ENCODE peak calls at places on chromosomes 11 and 22, in five cellular contexts. One of them, this sample, is unnamed. For H3K36me3, the result is how much of the 10 kb centered on the place peaks cover.

GRCh38 chr11:69463181-69463891 is 18.1 kb upstream of the LINC01488 start:
- DNase-seq in uterus: no peak
- DNase-seq in stomach: no peak
- DNase-seq in transverse colon: no peak
- DNase-seq in sigmoid colon: no peak
- DNase-seq in this sample: no peak

GRCh38 chr11:112734207-112734606 is 227.0 kb upstream of the NCAM1 start:
- DNase-seq in uterus: no peak
- DNase-seq in stomach: peak
- DNase-seq in transverse colon: no peak
- DNase-seq in sigmoid colon: no peak
- DNase-seq in this sample: no peak

GRCh38 chr11:124633355-124633754 is 10.7 kb downstream of the TBRG1 start:
- DNase-seq in uterus: no peak
- DNase-seq in stomach: no peak
- DNase-seq in transverse colon: no peak
- DNase-seq in sigmoid colon: no peak
- DNase-seq in this sample: no peak

GRCh38 chr11:125165111-125165663 is 636 bp downstream of the PKNOX2 start:
- DNase-seq in uterus: no peak
- DNase-seq in stomach: peak
- DNase-seq in transverse colon: no peak
- DNase-seq in sigmoid colon: peak
- DNase-seq in this sample: no peak

GRCh38 chr22:44891791-44892190 is 118.0 kb downstream of the PHF21B start:
- DNase-seq in uterus: no peak
- DNase-seq in stomach: no peak
- DNase-seq in transverse colon: no peak
- DNase-seq in sigmoid colon: no peak
- DNase-seq in this sample: no peak

GRCh38 chr11:130549393-130549999 is 101.1 kb downstream of the ADAMTS15 start:
- DNase-seq in uterus: no peak
- DNase-seq in stomach: no peak
- DNase-seq in transverse colon: no peak
- DNase-seq in sigmoid colon: no peak
- DNase-seq in this sample: no peak

GRCh38 chr11:125315088-125315740 is 150.7 kb downstream of the PKNOX2 start:
- DNase-seq in uterus: peak
- DNase-seq in stomach: peak
- DNase-seq in transverse colon: no peak
- DNase-seq in sigmoid colon: peak
- DNase-seq in this sample: peak

GRCh38 chr11:67572747-67573419 is 10.7 kb upstream of the GSTP1 start:
- DNase-seq in uterus: peak
- DNase-seq in stomach: peak
- DNase-seq in transverse colon: peak
- DNase-seq in sigmoid colon: peak
- DNase-seq in this sample: peak

GRCh38 chr11:106070606-106071005 is 6.5 kb downstream of the KBTBD3 start:
- DNase-seq in uterus: no peak
- DNase-seq in stomach: no peak
- DNase-seq in transverse colon: no peak
- DNase-seq in sigmoid colon: no peak
- DNase-seq in this sample: no peak

GRCh38 chr11:132888226-132888625 is 644.1 kb downstream of the OPCML start:
- DNase-seq in uterus: no peak
- DNase-seq in stomach: no peak
- DNase-seq in transverse colon: no peak
- DNase-seq in sigmoid colon: no peak
- DNase-seq in this sample: no peak

GRCh38 chr11:18132341-18132740 is at the start of gene MRGPRX3:
- DNase-seq in uterus: no peak
- DNase-seq in stomach: no peak
- DNase-seq in transverse colon: no peak
- DNase-seq in sigmoid colon: no peak
- DNase-seq in this sample: no peak

GRCh38 chr11:80285076-80285790 is 844.4 kb upstream of the TENM4 start:
- DNase-seq in uterus: no peak
- DNase-seq in stomach: no peak
- DNase-seq in transverse colon: no peak
- DNase-seq in sigmoid colon: no peak
- DNase-seq in this sample: no peak

GRCh38 chr11:117096973-117097566 is 1.2 kb downstream of the SIK3 start:
- DNase-seq in uterus: no peak
- DNase-seq in stomach: no peak
- DNase-seq in transverse colon: no peak
- DNase-seq in sigmoid colon: no peak
- DNase-seq in this sample: no peak

DNA sequence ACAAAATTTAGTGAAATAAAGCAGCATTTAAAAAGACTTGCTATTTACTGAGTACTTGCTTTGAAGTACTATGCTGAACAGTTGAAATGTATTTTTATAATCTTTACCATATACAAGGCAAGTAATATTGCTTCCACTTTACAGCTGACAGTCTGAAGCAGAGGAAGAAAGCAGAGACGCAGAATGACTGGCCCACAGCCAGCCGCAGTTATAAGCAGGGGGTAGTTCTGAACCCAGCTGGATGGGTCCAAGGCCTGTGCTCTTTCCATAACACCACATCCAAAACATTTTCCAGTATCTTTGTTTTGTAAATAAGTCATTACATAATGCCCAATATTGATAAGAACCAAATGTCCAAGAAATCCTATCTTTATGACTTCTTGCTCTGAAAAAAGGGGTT is 24.0 kb upstream of the YPEL1 start:
- DNase-seq in uterus: no peak
- DNase-seq in stomach: no peak
- DNase-seq in transverse colon: no peak
- DNase-seq in sigmoid colon: no peak
- DNase-seq in this sample: no peak
- H3K27ac ChIP-seq in uterus: no peak
- H3K27ac ChIP-seq in stomach: no peak
- H3K27ac ChIP-seq in transverse colon: no peak
- H3K27ac ChIP-seq in sigmoid colon: no peak
- H3K27ac ChIP-seq in this sample: no peak

DNA sequence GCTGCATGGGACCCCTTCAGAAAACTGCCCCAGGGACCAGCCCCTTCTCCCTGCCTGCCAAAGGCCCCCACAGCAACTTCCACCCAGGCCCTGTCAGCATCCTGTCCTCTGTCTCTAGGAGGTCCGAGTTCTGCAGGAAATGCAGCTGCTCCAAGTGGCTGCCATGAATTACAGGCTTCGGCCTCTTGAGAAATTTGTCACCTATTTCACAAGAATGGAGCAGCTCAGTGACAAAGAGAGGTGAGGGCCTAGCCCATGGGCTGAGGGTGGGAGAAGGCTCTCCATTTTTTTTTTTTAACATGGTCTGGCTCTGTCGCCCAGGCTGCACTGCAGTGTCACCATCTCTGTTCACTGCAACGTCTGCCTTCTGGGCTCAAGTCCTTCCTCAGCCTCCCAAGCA is 7.3 kb downstream of the RGL4 start:
- DNase-seq in uterus: no peak
- DNase-seq in stomach: no peak
- DNase-seq in transverse colon: no peak
- DNase-seq in sigmoid colon: no peak
- DNase-seq in this sample: no peak
- H3K36me3 ChIP-seq in uterus: under half
- H3K36me3 ChIP-seq in stomach: half or more
- H3K36me3 ChIP-seq in transverse colon: under half
- H3K36me3 ChIP-seq in sigmoid colon: under half
- H3K36me3 ChIP-seq in this sample: under half

GRCh38 chr22:48491451-48491941 is 1336.2 kb downstream of the BRD1 start:
- DNase-seq in uterus: peak
- DNase-seq in stomach: no peak
- DNase-seq in transverse colon: no peak
- DNase-seq in sigmoid colon: peak
- DNase-seq in this sample: no peak
- H3K4me3 ChIP-seq in uterus: no peak
- H3K4me3 ChIP-seq in stomach: no peak
- H3K4me3 ChIP-seq in transverse colon: no peak
- H3K4me3 ChIP-seq in sigmoid colon: no peak
- H3K4me3 ChIP-seq in this sample: no peak

GRCh38 chr11:57073121-57073520 is 84.4 kb downstream of the OR5AK2 start:
- DNase-seq in uterus: no peak
- DNase-seq in stomach: no peak
- DNase-seq in transverse colon: no peak
- DNase-seq in sigmoid colon: no peak
- DNase-seq in this sample: no peak
- H3K27ac ChIP-seq in uterus: no peak
- H3K27ac ChIP-seq in stomach: no peak
- H3K27ac ChIP-seq in transverse colon: no peak
- H3K27ac ChIP-seq in sigmoid colon: no peak
- H3K27ac ChIP-seq in this sample: no peak

DNA sequence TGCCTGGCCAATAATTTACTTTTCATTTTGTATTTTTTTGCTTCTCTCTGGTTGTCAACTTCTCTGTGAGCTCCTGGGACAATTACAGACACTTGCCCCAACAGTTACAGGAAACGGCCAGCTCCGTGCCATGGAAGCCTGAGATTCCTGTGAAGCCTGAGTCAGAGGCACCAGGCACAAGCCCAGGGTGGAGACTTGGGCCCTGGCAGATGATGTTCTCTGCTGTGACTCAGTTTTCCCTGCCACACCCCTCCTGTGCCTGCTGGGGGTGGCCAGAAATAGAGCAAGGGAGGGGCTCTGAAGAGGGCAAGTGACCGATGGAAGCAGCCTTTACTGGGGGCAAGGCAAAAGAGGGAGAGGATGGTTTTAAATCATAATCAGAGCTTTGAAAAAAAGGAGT is 4.9 kb downstream of the ATP5MGL start:
- DNase-seq in uterus: peak
- DNase-seq in stomach: peak
- DNase-seq in transverse colon: peak
- DNase-seq in sigmoid colon: peak
- DNase-seq in this sample: peak
- H3K36me3 ChIP-seq in uterus: under half
- H3K36me3 ChIP-seq in stomach: half or more
- H3K36me3 ChIP-seq in transverse colon: under half
- H3K36me3 ChIP-seq in sigmoid colon: under half
- H3K36me3 ChIP-seq in this sample: under half

DNA sequence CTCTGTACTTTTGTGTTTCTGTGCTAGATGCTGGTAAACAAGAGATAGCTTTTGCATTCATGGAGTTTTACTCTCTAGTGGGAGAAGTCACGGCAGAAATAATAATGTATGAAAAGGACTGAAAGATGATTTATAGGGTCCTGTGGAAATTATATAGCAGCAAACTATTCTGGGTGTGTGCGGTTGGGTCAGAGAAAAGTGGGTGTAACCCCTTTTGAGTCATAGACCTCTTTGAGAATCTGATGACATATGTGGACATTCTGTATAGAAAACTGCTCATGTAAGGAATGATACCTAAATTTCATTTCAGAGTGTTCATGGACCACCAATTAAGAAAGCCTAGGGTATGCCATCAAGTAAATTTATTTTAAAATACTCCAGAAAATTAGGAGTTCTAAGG is 54.4 kb downstream of the TMEM135 start:
- DNase-seq in uterus: no peak
- DNase-seq in stomach: no peak
- DNase-seq in transverse colon: no peak
- DNase-seq in sigmoid colon: no peak
- DNase-seq in this sample: no peak
- H3K4me3 ChIP-seq in uterus: no peak
- H3K4me3 ChIP-seq in stomach: no peak
- H3K4me3 ChIP-seq in transverse colon: no peak
- H3K4me3 ChIP-seq in sigmoid colon: no peak
- H3K4me3 ChIP-seq in this sample: no peak

GRCh38 chr11:73315288-73316020 is 7.4 kb downstream of the ARHGEF17 start:
- DNase-seq in uterus: peak
- DNase-seq in stomach: no peak
- DNase-seq in transverse colon: no peak
- DNase-seq in sigmoid colon: peak
- DNase-seq in this sample: no peak

GRCh38 chr11:73316422-73316821 is 8.3 kb downstream of the ARHGEF17 start:
- DNase-seq in uterus: no peak
- DNase-seq in stomach: no peak
- DNase-seq in transverse colon: no peak
- DNase-seq in sigmoid colon: no peak
- DNase-seq in this sample: no peak

GRCh38 chr11:73313652-73314051 is 5.6 kb downstream of the ARHGEF17 start:
- DNase-seq in uterus: no peak
- DNase-seq in stomach: no peak
- DNase-seq in transverse colon: no peak
- DNase-seq in sigmoid colon: no peak
- DNase-seq in this sample: no peak

GRCh38 chr11:73312806-73313403 is 4.8 kb downstream of the ARHGEF17 start:
- DNase-seq in uterus: peak
- DNase-seq in stomach: no peak
- DNase-seq in transverse colon: no peak
- DNase-seq in sigmoid colon: peak
- DNase-seq in this sample: no peak

DNA sequence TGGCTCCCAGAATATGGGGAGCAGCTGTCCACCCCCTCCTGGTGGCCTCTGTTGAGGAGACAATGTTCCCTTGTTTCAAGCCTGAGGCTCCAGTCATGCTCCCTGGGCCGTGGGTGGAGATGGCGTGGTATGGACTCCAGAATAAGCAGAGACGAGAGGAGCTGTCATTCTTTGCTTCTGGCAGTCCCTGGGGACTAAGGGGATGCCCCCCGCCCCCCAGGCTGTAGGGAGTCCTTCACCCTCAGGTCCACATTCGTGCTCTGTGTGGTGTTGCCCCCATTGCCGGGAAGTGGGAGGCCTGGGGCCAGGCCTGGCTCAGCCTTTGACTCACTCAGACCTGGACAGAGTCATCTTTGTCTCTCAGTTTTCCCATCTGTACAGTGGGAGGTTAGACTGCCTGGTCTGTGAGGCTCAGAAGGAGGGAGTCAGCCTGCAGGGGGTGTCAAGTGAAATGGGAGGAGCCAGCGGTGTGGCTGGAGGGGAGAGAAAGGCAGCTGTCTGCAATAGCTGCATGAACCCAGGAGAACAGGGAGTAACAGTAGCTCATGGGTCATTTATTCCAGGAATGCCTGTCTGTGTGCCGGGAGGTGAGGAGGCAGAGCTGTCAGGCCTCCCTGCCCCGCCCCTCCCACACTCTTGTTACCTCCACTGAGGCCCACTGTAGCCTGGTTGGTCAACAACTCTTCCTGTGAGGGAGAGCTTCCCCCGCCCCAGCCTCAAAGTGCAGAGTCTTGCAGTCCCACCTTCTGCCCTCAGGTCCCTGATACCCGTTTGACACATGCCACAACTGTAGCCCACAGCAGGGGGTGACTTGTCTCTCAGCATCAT is 6.3 kb downstream of the ARHGEF17 start:
- DNase-seq in uterus: peak
- DNase-seq in stomach: no peak
- DNase-seq in transverse colon: peak
- DNase-seq in sigmoid colon: peak
- DNase-seq in this sample: peak
- H3K27ac ChIP-seq in uterus: peak
- H3K27ac ChIP-seq in stomach: peak
- H3K27ac ChIP-seq in transverse colon: peak
- H3K27ac ChIP-seq in sigmoid colon: peak
- H3K27ac ChIP-seq in this sample: peak

This sample was measured in lung.